ENCODE peak calls at places on chromosomes 4 and X, in six cellular contexts. Q, P, V, X, W and N are unnamed samples.

GRCh38 chr4:1578968-1579833 is 104.9 kb downstream of the FAM53A start:
- DNase-seq in P (peak), W (peak), X (no peak), Q (no peak), V (no peak), N (no peak)

GRCh38 chrX:129706395-129707072 is 32.2 kb upstream of the XPNPEP2 start:
- DNase-seq in V (no peak), P (no peak), X (no peak), W (no peak), Q (no peak), N (no peak)

GRCh38 chr4:150072906-150073714 is 5.1 kb upstream of the DCLK2 start:
- DNase-seq in V (no peak), Q (no peak), P (no peak), X (no peak), W (no peak), N (no peak)

GRCh38 chr4:153750197-153750817 is 9.5 kb downstream of the RNF175 start:
- DNase-seq in W (peak), X (peak), V (no peak), P (peak), Q (peak), N (peak)

GRCh38 chrX:103565752-103566151 is 19.6 kb upstream of the TCEAL4 start:
- DNase-seq in Q (no peak), W (no peak), P (no peak), V (no peak), X (no peak), N (no peak)

GRCh38 chr4:185589067-185589844 is 53.9 kb upstream of the PDLIM3 start:
- DNase-seq in P (peak), X (no peak), V (no peak), Q (no peak), W (no peak), N (no peak)

GRCh38 chrX:40199704-40200103 is 101.9 kb upstream of the BCOR start:
- DNase-seq in P (no peak), Q (no peak), X (no peak), W (no peak), V (no peak), N (no peak)

GRCh38 chrX:20116575-20117240 is at the start of gene MAP7D2:
- DNase-seq in Q (no peak), V (no peak), P (no peak), X (no peak), W (no peak), N (peak)

GRCh38 chr4:165780735-165781134 is 92.3 kb upstream of the TLL1 start:
- DNase-seq in P (no peak), Q (no peak), V (no peak), X (no peak), W (no peak), N (no peak)

GRCh38 chr4:25031077-25031606 is 396 bp upstream of the LGI2 start:
- DNase-seq in X (no peak), W (no peak), P (no peak), Q (no peak), V (no peak), N (no peak)

GRCh38 chr4:151324449-151325319 is 721 bp downstream of the SH3D19 start:
- DNase-seq in Q (no peak), W (peak), X (no peak), V (peak), P (peak), N (peak)

GRCh38 chr4:83661359-83661758 is 125.5 kb downstream of the GPAT3 start:
- DNase-seq in Q (no peak), W (no peak), P (no peak), X (no peak), V (no peak), N (no peak)

GRCh38 chr4:74547042-74547441 is 102.1 kb downstream of the AREG start:
- DNase-seq in W (no peak), P (no peak), Q (no peak), X (no peak), V (no peak), N (no peak)

GRCh38 chrX:28901637-28902036 is 314.4 kb downstream of the IL1RAPL1 start:
- DNase-seq in P (no peak), V (no peak), X (no peak), W (no peak), Q (no peak), N (no peak)

GRCh38 chr4:76702440-76703122 is 195.4 kb downstream of the SOWAHB start:
- DNase-seq in Q (no peak), W (no peak), P (no peak), X (no peak), V (no peak), N (no peak)

GRCh38 chr4:74524985-74525384 is 80.0 kb downstream of the AREG start:
- DNase-seq in Q (no peak), V (no peak), P (no peak), W (no peak), X (no peak), N (no peak)

GRCh38 chrX:111262086-111262485 is 8.2 kb downstream of the CAPN6 start:
- DNase-seq in Q (no peak), X (no peak), W (no peak), V (no peak), P (no peak), N (no peak)

GRCh38 chr4:653080-653821 is 20.8 kb downstream of the ATP5ME start:
- DNase-seq in V (no peak), W (no peak), X (no peak), Q (no peak), P (no peak), N (no peak)

GRCh38 chrX:24026403-24026801 is 584 bp downstream of the KLHL15 start:
- DNase-seq in Q (no peak), W (peak), P (no peak), X (no peak), V (no peak), N (no peak)

GRCh38 chr4:21802406-21802805 is 146.2 kb downstream of the KCNIP4 start:
- DNase-seq in V (no peak), Q (no peak), W (no peak), P (no peak), X (no peak), N (no peak)

GRCh38 chrX:19792412-19792811 is 95.0 kb downstream of the SH3KBP1 start:
- DNase-seq in V (no peak), X (no peak), P (no peak), W (no peak), Q (no peak), N (no peak)

GRCh38 chrX:1442016-1442665 is 10.6 kb downstream of the ASMTL start:
- DNase-seq in X (no peak), P (no peak), W (no peak), V (no peak), Q (no peak), N (no peak)

GRCh38 chrX:22800360-22800759 is 199.4 kb upstream of the DDX53 start:
- DNase-seq in P (no peak), V (no peak), X (peak), Q (no peak), W (no peak), N (no peak)

GRCh38 chr4:176981551-176981950 is 188.8 kb upstream of the VEGFC start:
- DNase-seq in P (no peak), Q (no peak), V (no peak), X (no peak), W (no peak), N (no peak)

GRCh38 chr4:119207051-119207450 is 5.5 kb upstream of the USP53 start:
- DNase-seq in V (no peak), X (no peak), W (no peak), P (no peak), Q (no peak), N (no peak)

GRCh38 chr4:141540643-141541042 is 95.7 kb upstream of the IL15 start:
- DNase-seq in W (no peak), V (no peak), X (no peak), Q (no peak), P (no peak), N (no peak)

GRCh38 chr4:129515356-129515755 is 419.4 kb downstream of the C4orf33 start:
- DNase-seq in V (no peak), P (no peak), X (no peak), W (no peak), Q (no peak), N (no peak)

GRCh38 chr4:75107703-75108612 is 175.0 kb downstream of the PARM1 start:
- DNase-seq in V (no peak), W (no peak), X (no peak), P (no peak), Q (no peak), N (no peak)

GRCh38 chr4:41598580-41598979 is 60.6 kb downstream of the LIMCH1 start:
- DNase-seq in V (no peak), W (no peak), X (no peak), P (no peak), Q (no peak), N (no peak)

GRCh38 chr4:165016971-165017370 is 14.8 kb upstream of the TRIM60 start:
- DNase-seq in V (no peak), X (peak), Q (no peak), P (peak), W (peak), N (peak)

GRCh38 chr4:110944501-110944900 is 321.6 kb upstream of the PITX2 start:
- DNase-seq in Q (no peak), W (no peak), V (no peak), P (no peak), X (no peak), N (no peak)

GRCh38 chr4:77586953-77587383 is 18.7 kb upstream of the CXCL13 start:
- DNase-seq in P (no peak), V (no peak), Q (peak), W (no peak), X (no peak), N (no peak)

GRCh38 chr4:140296871-140297570 is 76.4 kb upstream of the SCOC start:
- DNase-seq in Q (no peak), X (no peak), V (no peak), W (peak), P (peak), N (no peak)
- TF ChIP-seq ZNF274 in Q (no peak), X (no peak), V (no peak), W (no peak), P (no peak), N (no peak)

DNA sequence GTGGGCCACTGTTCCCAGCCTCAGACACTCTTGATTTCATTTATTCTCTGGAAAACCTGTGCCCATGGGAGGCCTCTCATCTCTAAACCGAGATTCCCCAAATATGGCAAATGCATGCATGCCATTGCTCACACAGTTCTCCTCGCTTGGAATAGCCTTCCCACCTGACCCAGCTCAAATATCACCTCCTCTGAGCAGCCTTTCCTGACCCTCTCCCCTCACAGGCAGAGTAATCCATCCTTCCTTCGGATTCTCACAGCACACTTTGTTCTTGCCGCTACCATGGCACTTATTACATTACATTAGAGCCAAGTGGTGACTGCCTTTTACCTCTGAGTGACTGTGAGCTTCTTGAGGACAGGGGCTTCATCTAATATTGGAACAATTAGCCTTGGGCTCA is 209.5 kb downstream of the HS6ST2 start:
- DNase-seq in Q (no peak), V (no peak), W (no peak), X (no peak), P (no peak), N (no peak)
- TF ChIP-seq ZNF274 in Q (no peak), V (no peak), W (no peak), X (no peak), P (no peak), N (no peak)

GRCh38 chr4:80967346-80967745 is 63.2 kb upstream of the BMP3 start:
- DNase-seq in P (no peak), X (no peak), W (no peak), Q (no peak), V (no peak), N (no peak)
- TF ChIP-seq ZNF274 in P (no peak), X (no peak), W (no peak), Q (no peak), V (no peak), N (no peak)

GRCh38 chr4:19300213-19300612 is 951.5 kb upstream of the SLIT2 start:
- DNase-seq in W (no peak), Q (no peak), X (no peak), V (no peak), P (no peak), N (no peak)

GRCh38 chr4:19301527-19301926 is 950.2 kb upstream of the SLIT2 start:
- DNase-seq in W (no peak), P (no peak), Q (no peak), V (no peak), X (no peak), N (no peak)

GRCh38 chr4:19304028-19304427 is 947.7 kb upstream of the SLIT2 start:
- DNase-seq in P (no peak), X (no peak), V (no peak), W (no peak), Q (no peak), N (no peak)

GRCh38 chr4:19293080-19293479 is 958.6 kb upstream of the SLIT2 start:
- DNase-seq in V (no peak), W (no peak), Q (no peak), P (no peak), X (no peak), N (no peak)

DNA sequence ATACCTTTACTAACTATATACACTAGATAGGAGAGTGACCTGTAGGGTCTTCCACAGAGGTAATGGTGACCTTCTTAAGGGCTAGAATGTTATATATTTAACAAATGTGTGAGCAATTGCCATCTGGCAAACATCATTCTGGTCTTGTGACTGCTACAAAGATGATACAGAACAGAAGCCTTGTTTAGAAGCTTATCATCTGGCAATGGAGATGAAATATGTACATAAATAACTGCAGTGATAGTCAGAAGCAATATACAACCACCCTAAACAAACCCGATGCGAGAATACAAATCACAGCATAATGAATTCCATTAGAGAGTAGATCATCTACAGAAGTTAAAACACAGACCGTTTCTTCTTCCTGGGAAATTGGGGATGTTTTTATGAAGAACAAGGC is 952.7 kb upstream of the SLIT2 start:
- DNase-seq in W (no peak), P (no peak), Q (no peak), V (no peak), X (no peak), N (no peak)
- TF ChIP-seq ZNF274 in W (no peak), P (no peak), Q (no peak), V (no peak), X (no peak), N (no peak)

DNA sequence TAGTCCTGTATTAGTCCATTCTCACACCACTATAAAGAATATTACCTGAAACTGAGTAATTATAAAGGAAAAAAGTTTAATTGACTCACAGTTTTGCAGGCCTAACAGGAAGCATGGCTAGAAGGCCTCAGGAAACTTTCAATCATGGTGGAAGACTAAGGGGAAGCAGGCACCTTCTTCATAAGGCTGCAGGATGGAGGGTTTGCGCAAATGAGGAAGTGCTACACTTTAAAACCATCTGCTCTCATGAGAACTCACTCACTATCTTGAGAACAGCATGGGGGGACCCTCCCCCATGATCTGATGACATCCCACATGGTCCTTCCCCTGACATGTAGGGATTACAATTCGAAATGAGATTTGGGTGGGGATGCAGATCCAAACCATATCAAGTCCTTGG is 12.1 kb upstream of the MAGEA11 start:
- DNase-seq in X (no peak), P (no peak), Q (no peak), W (no peak), V (no peak), N (no peak)
- TF ChIP-seq ZNF274 in X (no peak), P (no peak), Q (no peak), W (no peak), V (no peak), N (no peak)

DNA sequence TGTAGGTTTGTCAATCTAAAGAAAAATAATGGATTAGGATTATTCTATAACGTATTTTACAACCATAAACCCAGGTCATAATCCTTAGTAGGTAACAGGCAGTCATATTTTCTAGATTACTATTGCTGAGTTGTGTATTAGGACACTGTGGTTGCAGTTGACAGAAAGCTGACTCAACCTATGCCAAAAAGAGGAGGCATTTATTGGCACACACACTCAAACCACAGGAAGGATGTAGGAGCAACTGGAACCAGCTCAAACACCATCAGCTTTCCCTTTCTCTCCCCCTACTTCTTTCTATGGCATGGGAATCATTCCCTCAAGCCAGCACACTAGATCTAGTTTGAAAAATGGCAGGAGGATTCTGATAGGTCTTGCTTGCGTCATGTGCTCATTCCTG is 136.4 kb upstream of the FAM9C start:
- DNase-seq in W (no peak), P (no peak), X (no peak), Q (no peak), V (no peak), N (no peak)
- TF ChIP-seq ZNF274 in W (no peak), P (no peak), X (no peak), Q (no peak), V (no peak), N (no peak)

DNA sequence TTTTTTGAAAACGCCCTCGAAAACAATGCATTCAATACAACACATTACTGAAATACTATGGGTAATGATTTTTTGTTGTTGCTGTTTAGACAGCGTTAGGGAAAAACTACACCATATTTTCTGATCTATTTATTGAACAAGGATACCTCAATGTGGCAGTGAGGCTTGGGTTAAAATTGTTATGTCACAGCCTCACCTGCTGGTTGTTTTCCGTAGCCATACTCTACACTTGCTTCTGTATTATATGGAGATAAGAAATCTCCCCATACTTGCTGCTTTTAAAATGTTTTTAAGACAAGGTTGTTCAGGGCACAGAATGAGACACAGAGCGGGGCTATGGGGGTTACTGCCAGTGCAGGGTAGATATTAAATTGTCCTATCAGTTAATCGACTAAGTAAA is 221.6 kb upstream of the FTHL17 start:
- DNase-seq in W (no peak), X (no peak), P (no peak), Q (no peak), V (no peak), N (peak)
- TF ChIP-seq ZNF274 in W (no peak), X (no peak), P (no peak), Q (no peak), V (no peak), N (no peak)

DNA sequence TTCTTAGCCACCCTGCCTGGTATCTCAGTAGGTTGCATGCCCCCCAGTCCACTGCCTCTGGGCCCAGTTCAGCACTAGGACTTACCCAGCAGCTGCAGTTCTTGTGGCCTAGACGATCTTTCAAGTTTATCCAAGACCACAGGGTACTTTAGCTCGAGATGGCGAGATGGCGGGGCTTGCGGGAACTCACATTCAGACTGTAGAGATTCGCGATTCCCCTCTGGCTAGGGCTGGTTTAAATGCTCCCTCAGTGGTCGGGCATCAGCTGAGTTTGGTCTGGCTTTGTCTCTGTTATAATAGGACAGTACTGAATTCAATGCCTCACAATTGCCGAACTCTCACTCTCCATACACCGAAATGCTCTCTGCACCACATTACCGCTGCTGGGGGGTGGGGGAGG is 18.4 kb upstream of the RFC1 start:
- DNase-seq in W (no peak), X (no peak), P (no peak), V (no peak), Q (no peak), N (no peak)
- TF ChIP-seq ZNF274 in W (no peak), X (no peak), P (no peak), V (no peak), Q (no peak), N (no peak)

DNA sequence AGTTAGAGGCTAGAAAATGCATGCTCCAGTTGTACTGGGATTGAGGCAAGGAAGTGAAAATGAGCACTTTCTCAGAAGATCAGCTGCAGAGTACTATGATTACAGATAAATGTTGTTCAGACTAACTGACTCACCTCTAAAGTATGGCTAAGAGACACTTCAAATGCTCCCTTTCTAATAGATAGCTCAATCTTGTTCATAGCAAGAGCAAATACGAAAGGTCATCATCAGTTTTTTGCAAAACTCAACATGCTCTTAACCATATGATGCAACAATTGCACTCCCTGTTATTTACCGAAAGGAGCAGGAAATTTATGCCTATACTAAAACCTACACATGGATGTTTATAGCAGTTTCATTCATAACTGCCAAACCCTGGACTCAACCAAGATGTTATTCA is 838.4 kb upstream of the INTU start:
- DNase-seq in W (no peak), X (no peak), Q (no peak), V (no peak), P (no peak), N (no peak)
- TF ChIP-seq ZNF274 in W (no peak), X (no peak), Q (no peak), V (no peak), P (no peak), N (no peak)